ENCODE peak calls at places on chromosomes 13 and 19, in nine cellular contexts. M is COR-L47; W is NCI-H1694; I is C1 segment of cervical spinal cord; K is SHP77; F is kidney epithelial cell; N is Calu3; G is CD8-positive, alpha-beta memory T cell; A is astrocyte of the spinal cord. Q is an unnamed sample.

GRCh38 chr13:32881074-32881791 is 135.0 kb upstream of the KL start:
- DNase-seq in M (peak; percentile 37), W (no peak), I (no peak), K (peak; percentile 43), F (no peak), N (no peak), G (no peak), A (peak; percentile 85), Q (no peak)

GRCh38 chr19:9566729-9567128 is 17.6 kb downstream of the ZNF121 start:
- DNase-seq in M (no peak), W (no peak), I (no peak), K (no peak), F (no peak), N (no peak), G (no peak), A (peak; percentile 3), Q (no peak)

GRCh38 chr19:979318-979741 is 4.8 kb upstream of the WDR18 start:
- DNase-seq in M (no peak), W (no peak), I (no peak), K (no peak), F (no peak), N (no peak), G (no peak), A (no peak), Q (no peak)

GRCh38 chr13:89846890-89847585 is 1500.4 kb upstream of the MIR17HG start:
- DNase-seq in M (no peak), W (no peak), I (no peak), K (no peak), F (no peak), N (no peak), G (no peak), A (peak; percentile 6), Q (no peak)

GRCh38 chr19:49840321-49840720 is 10.6 kb upstream of the PTOV1 start:
- DNase-seq in M (no peak), W (no peak), I (no peak), K (no peak), F (no peak), N (no peak), G (no peak), A (no peak), Q (no peak)

GRCh38 chr13:30618186-30618937 is 642 bp downstream of the USPL1 start:
- DNase-seq in M (no peak), W (no peak), I (no peak), K (no peak), F (no peak), N (peak; percentile 3), G (no peak), A (no peak), Q (no peak)

GRCh38 chr19:30450101-30450500 is 77.9 kb downstream of the ZNF536 start:
- DNase-seq in M (peak; percentile 53), W (no peak), I (peak; percentile 11), K (no peak), F (peak; percentile 60), N (no peak), G (no peak), A (peak; percentile 6), Q (no peak)

GRCh38 chr13:25690582-25690981 is 318.8 kb downstream of the ATP8A2 start:
- DNase-seq in M (no peak), W (no peak), I (no peak), K (no peak), F (no peak), N (no peak), G (no peak), A (no peak), Q (no peak)

GRCh38 chr13:29861694-29862110 is 11.3 kb upstream of the UBL3 start:
- DNase-seq in M (no peak), W (no peak), I (no peak), K (no peak), F (peak; percentile 19), N (no peak), G (no peak), A (peak; percentile 82), Q (no peak)

GRCh38 chr19:1066748-1067340 is at the start of gene ARHGAP45:
- DNase-seq in M (no peak), W (no peak), I (no peak), K (no peak), F (no peak), N (peak; percentile 49), G (peak; percentile 82), A (no peak), Q (peak; percentile 80)

GRCh38 chr13:50162001-50162400 is 146.8 kb downstream of the KCNRG start:
- DNase-seq in M (no peak), W (no peak), I (no peak), K (no peak), F (peak; percentile 14), N (no peak), G (no peak), A (no peak), Q (no peak)

GRCh38 chr19:5340637-5341447 is at the start of gene PTPRS:
- DNase-seq in M (peak; percentile 84), W (peak; percentile 63), I (peak; percentile 55), K (peak; percentile 75), F (peak; percentile 9), N (peak; percentile 92), G (peak; percentile 33), A (peak; percentile 79), Q (peak; percentile 37)

GRCh38 chr19:38989066-38989605 is 13.6 kb upstream of the FBXO17 start:
- DNase-seq in M (no peak), W (no peak), I (no peak), K (no peak), F (no peak), N (peak; percentile 61), G (no peak), A (peak; percentile 7), Q (no peak)

GRCh38 chr13:40986328-40986856 is 32.7 kb downstream of the ELF1 start:
- DNase-seq in M (peak; percentile 37), W (no peak), I (no peak), K (peak; percentile 24), F (no peak), N (no peak), G (no peak), A (peak; percentile 66), Q (no peak)

GRCh38 chr13:111469916-111470506 is 149.6 kb downstream of the TEX29 start:
- DNase-seq in M (no peak), W (no peak), I (no peak), K (peak; percentile 62), F (no peak), N (no peak), G (no peak), A (no peak), Q (no peak)

GRCh38 chr19:3543150-3544053 is 4.4 kb downstream of the TEKTIP1 start:
- DNase-seq in M (no peak), W (no peak), I (peak; percentile 43), K (no peak), F (no peak), N (no peak), G (no peak), A (no peak), Q (no peak)

GRCh38 chr19:43625918-43626579 is 6.6 kb upstream of the ZNF428 start:
- DNase-seq in M (no peak), W (no peak), I (no peak), K (no peak), F (no peak), N (peak; percentile 33), G (no peak), A (no peak), Q (no peak)

GRCh38 chr13:94646904-94647303 is 45.2 kb downstream of the GPR180 start:
- DNase-seq in M (no peak), W (no peak), I (no peak), K (peak; percentile 6), F (no peak), N (no peak), G (no peak), A (no peak), Q (no peak)

GRCh38 chr13:73633817-73634449 is 500.3 kb downstream of the KLF12 start:
- DNase-seq in M (no peak), W (no peak), I (no peak), K (no peak), F (no peak), N (no peak), G (no peak), A (no peak), Q (no peak)

GRCh38 chr19:18741566-18742121 is 49.5 kb downstream of the COMP start:
- DNase-seq in M (peak; percentile 82), W (no peak), I (no peak), K (peak; percentile 30), F (no peak), N (peak; percentile 73), G (no peak), A (no peak), Q (no peak)

GRCh38 chr19:4310247-4311121 is 6.1 kb downstream of the FSD1 start:
- DNase-seq in M (no peak), W (no peak), I (no peak), K (peak; percentile 38), F (no peak), N (no peak), G (no peak), A (no peak), Q (no peak)

GRCh38 chr13:32902898-32903297 is 113.3 kb upstream of the KL start:
- DNase-seq in M (no peak), W (no peak), I (no peak), K (no peak), F (no peak), N (no peak), G (no peak), A (peak; percentile 49), Q (no peak)

GRCh38 chr19:17522988-17523872 is 11.8 kb downstream of the PGLS start:
- DNase-seq in M (no peak), W (no peak), I (peak; percentile 24), K (no peak), F (no peak), N (no peak), G (no peak), A (no peak), Q (peak; percentile 17)

GRCh38 chr19:12867120-12868099 is 13.8 kb downstream of the DNASE2 start:
- DNase-seq in M (no peak), W (no peak), I (no peak), K (no peak), F (no peak), N (no peak), G (peak; percentile 41), A (peak; percentile 42), Q (peak; percentile 60)